ENCODE peak calls at places on chromosomes 6 and 20, in eight cellular contexts. E is stimulated activated naive CD8-positive, alpha-beta T cell treated with anti-CD3 and anti-CD28 coated beads, Interleukin-15, Interleukin-2, amounts not matched to agents 100 U/mL and 50 U/mL, for 24 hours; Q is adrenal gland; N is left ventricle myocardium inferior; I is epithelial cell of proximal tubule; Z is stromal cell of bone marrow; G is mucosa of descending colon; F is naive thymus-derived CD8-positive, alpha-beta T cell. T is an unnamed sample.

GRCh38 chr6:159107451-159108260 is 61.5 kb upstream of the FNDC1 start:
- DNase-seq in I (no peak), Q (no peak), E (peak; percentile 64), G (peak; percentile 28), Z (no peak), F (peak; percentile 63), N (no peak), T (peak; percentile 17)

GRCh38 chr20:36384022-36384619 is 78.0 kb downstream of the DLGAP4 start:
- DNase-seq in Z (no peak), E (peak; percentile 47), G (peak; percentile 44), I (no peak), Q (peak; percentile 42), N (no peak), F (no peak), T (peak; percentile 56)

GRCh38 chr6:147711511-147711910 is 203.0 kb downstream of the SAMD5 start:
- DNase-seq in I (no peak), G (no peak), N (no peak), Q (no peak), F (no peak), E (no peak), Z (no peak), T (no peak)

GRCh38 chr6:39214846-39215639 is 14.2 kb downstream of the KCNK5 start:
- DNase-seq in I (no peak), F (no peak), Q (no peak), Z (no peak), G (peak; percentile 84), N (no peak), E (no peak), T (no peak)

GRCh38 chr20:21175433-21175832 is 49.6 kb downstream of the KIZ start:
- DNase-seq in E (peak; percentile 8), I (no peak), Q (no peak), F (no peak), Z (no peak), N (no peak), G (no peak), T (no peak)

GRCh38 chr20:38460040-38460623 is 12.5 kb upstream of the RALGAPB start:
- DNase-seq in G (peak; percentile 59), Q (peak; percentile 54), N (no peak), Z (peak; percentile 30), F (no peak), E (no peak), I (peak; percentile 67), T (no peak)

GRCh38 chr20:6014957-6015356 is 38.9 kb downstream of the LRRN4 start:
- DNase-seq in G (no peak), F (no peak), N (no peak), I (no peak), Z (no peak), E (no peak), Q (no peak), T (no peak)

GRCh38 chr6:159989882-159990480 is 21.1 kb downstream of the IGF2R start:
- DNase-seq in N (no peak), F (no peak), Z (no peak), I (no peak), G (no peak), E (no peak), Q (no peak), T (no peak)

GRCh38 chr6:111922454-111923297 is 49.4 kb upstream of the FYN start:
- DNase-seq in Z (peak; percentile 65), I (no peak), N (no peak), E (no peak), Q (no peak), G (no peak), F (no peak), T (no peak)

GRCh38 chr6:3266170-3266569 is 7.4 kb downstream of the PSMG4 start:
- DNase-seq in N (no peak), G (no peak), E (no peak), F (no peak), Q (no peak), Z (no peak), I (no peak), T (no peak)

GRCh38 chr6:882084-882598 is 189.2 kb upstream of the EXOC2 start:
- DNase-seq in F (no peak), Q (no peak), Z (no peak), N (no peak), E (no peak), I (no peak), G (no peak), T (no peak)

GRCh38 chr6:36360241-36361054 is 23.8 kb upstream of the BNIP5 start:
- DNase-seq in Z (peak; percentile 65), Q (peak; percentile 87), I (no peak), G (peak; percentile 87), N (peak; percentile 71), E (peak; percentile 64), F (peak; percentile 52), T (peak; percentile 94)

GRCh38 chr6:760982-761955 is 68.3 kb upstream of the EXOC2 start:
- DNase-seq in I (no peak), N (no peak), F (no peak), G (no peak), Q (no peak), E (no peak), Z (no peak), T (no peak)

GRCh38 chr6:40386200-40386599 is 201.0 kb downstream of the LRFN2 start:
- DNase-seq in I (no peak), F (no peak), E (no peak), G (no peak), Z (no peak), Q (no peak), N (no peak), T (no peak)

GRCh38 chr6:12327391-12327790 is 37.2 kb downstream of the EDN1 start:
- DNase-seq in Z (no peak), N (no peak), Q (no peak), F (no peak), E (no peak), G (no peak), I (peak; percentile 78), T (no peak)

GRCh38 chr6:41638002-41638800 is at the start of gene MDFI:
- DNase-seq in F (no peak), Q (no peak), I (no peak), G (no peak), Z (no peak), E (no peak), N (no peak), T (peak; percentile 29)

GRCh38 chr20:45861157-45862075 is 4.0 kb downstream of the ZSWIM3 start:
- DNase-seq in Z (no peak), N (no peak), G (peak; percentile 53), I (no peak), Q (peak; percentile 62), E (no peak), F (no peak), T (peak; percentile 66)

GRCh38 chr6:128139519-128139918 is 238.7 kb upstream of the THEMIS start:
- DNase-seq in E (no peak), N (no peak), Z (no peak), Q (peak; percentile 10), F (no peak), G (no peak), I (peak; percentile 25), T (no peak)

GRCh38 chr20:62963614-62964397 is 11.3 kb downstream of the SLC17A9 start:
- DNase-seq in F (no peak), Z (no peak), I (no peak), N (no peak), G (no peak), E (no peak), Q (no peak), T (no peak)

GRCh38 chr6:84547341-84547794 is 217.0 kb downstream of the TBX18 start:
- DNase-seq in E (no peak), Z (no peak), G (no peak), F (no peak), Q (no peak), I (no peak), N (no peak), T (no peak)

GRCh38 chr6:109237082-109237985 is 142.0 kb downstream of the CEP57L1 start:
- DNase-seq in E (no peak), G (peak; percentile 23), Q (peak; percentile 8), Z (peak; percentile 36), F (no peak), I (no peak), N (no peak), T (no peak)

GRCh38 chr6:144953552-144954240 is 668.6 kb downstream of the UTRN start:
- DNase-seq in Z (peak; percentile 40), E (no peak), F (no peak), N (no peak), I (peak; percentile 58), Q (no peak), G (no peak), T (no peak)

GRCh38 chr6:31075528-31075927 is 36.8 kb downstream of the C6orf15 start:
- DNase-seq in I (no peak), Q (no peak), Z (peak; percentile 78), E (no peak), F (no peak), N (no peak), G (no peak), T (no peak)

GRCh38 chr6:160781298-160781697 is 79.3 kb downstream of the PLG start:
- DNase-seq in I (no peak), Q (no peak), G (no peak), N (no peak), F (no peak), E (no peak), Z (no peak), T (no peak)

GRCh38 chr6:15444081-15444731 is 198.3 kb downstream of the JARID2 start:
- DNase-seq in N (no peak), Q (no peak), F (no peak), I (no peak), Z (no peak), E (no peak), G (no peak), T (no peak)

GRCh38 chr6:52221302-52221701 is 23.0 kb downstream of the IL17F start:
- DNase-seq in F (no peak), N (no peak), E (peak; percentile 41), I (no peak), G (no peak), Z (no peak), Q (no peak), T (no peak)

GRCh38 chr6:24494726-24495515 is at the start of gene ALDH5A1:
- DNase-seq in G (peak; percentile 79), N (peak; percentile 76), E (peak; percentile 86), Z (peak; percentile 16), I (no peak), Q (peak; percentile 63), F (peak; percentile 80), T (peak; percentile 90)

GRCh38 chr6:8904754-8905153 is 469.4 kb upstream of the SLC35B3 start:
- DNase-seq in E (no peak), Q (peak; percentile 13), Z (no peak), N (no peak), G (no peak), I (no peak), F (no peak), T (no peak)

GRCh38 chr6:159594106-159594749 is 98.8 kb downstream of the SOD2 start:
- DNase-seq in Q (no peak), G (no peak), I (peak; percentile 54), Z (peak; percentile 43), E (no peak), N (no peak), F (no peak), T (no peak)